ENCODE peak calls at places on chromosomes 5 and 9, in eight cellular contexts. S is upper lobe of right lung; R is tibial artery; Q is hepatocyte; K is naive thymus-derived CD4-positive, alpha-beta T cell; N is kidney; L is CD8-positive, alpha-beta memory T cell; U is SJSA1. P is an unnamed sample. For H3K9me3 and H3K36me3, the result is how much of the 10 kb centered on the place peaks cover.

GRCh38 chr5:39498247-39498952 is 73.6 kb upstream of the DAB2 start:
- DNase-seq in S (no peak), R (no peak), Q (peak), K (no peak), N (no peak), L (no peak), U (no peak), P (no peak)

GRCh38 chr9:12859704-12860251 is 85.0 kb downstream of the LURAP1L start:
- DNase-seq in S (no peak), R (no peak), Q (no peak), K (no peak), N (no peak), L (no peak), U (peak), P (no peak)

GRCh38 chr5:156432830-156433105 is 105.8 kb downstream of the SGCD start:
- DNase-seq in S (no peak), R (no peak), Q (no peak), K (no peak), N (no peak), L (no peak), U (no peak), P (no peak)

GRCh38 chr9:20022410-20022809 is 233.6 kb upstream of the SLC24A2 start:
- DNase-seq in S (no peak), R (no peak), Q (peak), K (no peak), N (no peak), L (no peak), U (peak), P (no peak)

GRCh38 chr5:68482199-68482598 is 266.6 kb downstream of the PIK3R1 start:
- DNase-seq in S (no peak), R (no peak), Q (no peak), K (no peak), N (no peak), L (no peak), U (no peak), P (no peak)

GRCh38 chr9:87212563-87213154 is 265.4 kb upstream of the GAS1 start:
- DNase-seq in S (no peak), R (no peak), Q (peak), K (no peak), N (no peak), L (no peak), U (no peak), P (no peak)

GRCh38 chr9:100602302-100602930 is 24.5 kb downstream of the CAVIN4 start:
- DNase-seq in S (no peak), R (no peak), Q (peak), K (no peak), N (no peak), L (no peak), U (no peak), P (no peak)

GRCh38 chr5:36739751-36740221 is 133.4 kb downstream of the SLC1A3 start:
- DNase-seq in S (peak), R (peak), Q (peak), K (peak), N (no peak), L (peak), U (peak), P (peak)

GRCh38 chr5:6754766-6755165 is 41.5 kb downstream of the TENT4A start:
- DNase-seq in S (peak), R (peak), Q (no peak), K (no peak), N (no peak), L (no peak), U (no peak), P (no peak)

GRCh38 chr9:23659346-23660006 is 166.6 kb downstream of the ELAVL2 start:
- DNase-seq in S (no peak), R (no peak), Q (no peak), K (no peak), N (no peak), L (no peak), U (no peak), P (no peak)

GRCh38 chr9:72978724-72979123 is 25.9 kb upstream of the ALDH1A1 start:
- DNase-seq in S (no peak), R (no peak), Q (no peak), K (no peak), N (no peak), L (no peak), U (no peak), P (no peak)

GRCh38 chr5:111126896-111127295 is 34.7 kb downstream of the WDR36 start:
- DNase-seq in S (no peak), R (no peak), Q (no peak), K (no peak), N (no peak), L (no peak), U (no peak), P (no peak)

GRCh38 chr5:176491056-176491646 is 43.0 kb downstream of the FAF2 start:
- DNase-seq in S (no peak), R (no peak), Q (no peak), K (no peak), N (no peak), L (no peak), U (no peak), P (no peak)

GRCh38 chr5:55407059-55407684 is 99.4 kb downstream of the MTREX start:
- DNase-seq in S (no peak), R (no peak), Q (peak), K (no peak), N (no peak), L (no peak), U (no peak), P (no peak)

GRCh38 chr5:148314187-148314586 is 2.0 kb downstream of the SPINK7 start:
- DNase-seq in S (no peak), R (no peak), Q (no peak), K (no peak), N (no peak), L (no peak), U (no peak), P (no peak)

GRCh38 chr9:136105398-136106135 is 10.5 kb upstream of the NACC2 start:
- DNase-seq in S (no peak), R (peak), Q (no peak), K (no peak), N (peak), L (no peak), U (no peak), P (no peak)

GRCh38 chr5:43416988-43417394 is 4.8 kb upstream of the CCL28 start:
- DNase-seq in S (no peak), R (no peak), Q (no peak), K (no peak), N (no peak), L (no peak), U (no peak), P (no peak)

GRCh38 chr5:132407970-132408369 is 38.5 kb downstream of the SLC22A5 start:
- DNase-seq in S (no peak), R (no peak), Q (no peak), K (no peak), N (no peak), L (no peak), U (no peak), P (no peak)

GRCh38 chr9:27572566-27572917 is 739 bp downstream of the C9orf72 start:
- DNase-seq in S (no peak), R (no peak), Q (no peak), K (peak), N (no peak), L (peak), U (no peak), P (no peak)

GRCh38 chr5:81517462-81517861 is 123.5 kb upstream of the ACOT12 start:
- DNase-seq in S (no peak), R (no peak), Q (no peak), K (no peak), N (no peak), L (no peak), U (no peak), P (no peak)

GRCh38 chr9:119441338-119441737 is 72.1 kb upstream of the BRINP1 start:
- DNase-seq in S (no peak), R (no peak), Q (no peak), K (no peak), N (no peak), L (no peak), U (no peak), P (no peak)

GRCh38 chr9:133813749-133814585 is 75.8 kb upstream of the SARDH start:
- DNase-seq in S (peak), R (no peak), Q (peak), K (no peak), N (no peak), L (no peak), U (no peak), P (no peak)

GRCh38 chr9:115117999-115118470 is at the start of gene TNC:
- DNase-seq in S (peak), R (peak), Q (peak), K (no peak), N (peak), L (no peak), U (peak), P (peak)

GRCh38 chr9:109600142-109600541 is 102.0 kb upstream of the PTPN3 start:
- DNase-seq in S (no peak), R (no peak), Q (peak), K (no peak), N (no peak), L (no peak), U (peak), P (no peak)

GRCh38 chr9:121399883-121400607 is 30.0 kb upstream of the STOM start:
- DNase-seq in S (no peak), R (no peak), Q (peak), K (peak), N (no peak), L (no peak), U (no peak), P (no peak)

GRCh38 chr5:141825241-141825671 is 53.0 kb downstream of the PCDH1 start:
- DNase-seq in S (no peak), R (no peak), Q (no peak), K (no peak), N (no peak), L (no peak), U (no peak), P (no peak)

GRCh38 chr5:93967923-93968322 is 226.5 kb upstream of the POU5F2 start:
- DNase-seq in S (no peak), R (no peak), Q (no peak), K (no peak), N (no peak), L (no peak), U (no peak), P (no peak)

GRCh38 chr9:137326436-137327060 is 24.5 kb upstream of the NRARP start:
- DNase-seq in S (no peak), R (peak), Q (no peak), K (no peak), N (no peak), L (no peak), U (no peak), P (no peak)

GRCh38 chr5:132883261-132883834 is 9.9 kb downstream of the LEAP2 start:
- DNase-seq in S (no peak), R (no peak), Q (peak), K (peak), N (no peak), L (no peak), U (peak), P (no peak)

GRCh38 chr5:17989567-17989966 is 355.3 kb downstream of the TAF11L14 start:
- DNase-seq in S (no peak), R (no peak), Q (no peak), K (no peak), N (no peak), L (no peak), U (no peak), P (no peak)

GRCh38 chr5:159559337-159559736 is 229.1 kb upstream of the IL12B start:
- DNase-seq in S (no peak), R (no peak), Q (no peak), K (no peak), N (no peak), L (no peak), U (no peak), P (no peak)

GRCh38 chr9:116337015-116337414 is 183.4 kb downstream of the PAPPA start:
- DNase-seq in S (no peak), R (no peak), Q (peak), K (no peak), N (no peak), L (no peak), U (peak), P (no peak)

GRCh38 chr5:42811591-42812392 is at the start of gene SELENOP:
- DNase-seq in S (no peak), R (peak), Q (peak), K (no peak), N (peak), L (no peak), U (no peak), P (no peak)

GRCh38 chr5:1930501-1930879 is 47.8 kb upstream of the IRX4 start:
- DNase-seq in S (peak), R (peak), Q (no peak), K (no peak), N (peak), L (no peak), U (peak), P (no peak)

GRCh38 chr5:131423056-131423455 is 159.2 kb downstream of the CDC42SE2 start:
- DNase-seq in S (no peak), R (no peak), Q (peak), K (no peak), N (no peak), L (no peak), U (no peak), P (no peak)

GRCh38 chr5:158843305-158843704 is 256.4 kb downstream of the EBF1 start:
- DNase-seq in S (no peak), R (no peak), Q (no peak), K (no peak), N (no peak), L (no peak), U (no peak), P (no peak)

GRCh38 chr9:86186696-86187095 is 72.8 kb downstream of the C9orf153 start:
- DNase-seq in S (no peak), R (no peak), Q (no peak), K (no peak), N (no peak), L (no peak), U (no peak), P (no peak)

GRCh38 chr9:114238919-114239879 is 83.7 kb upstream of the ORM1 start:
- DNase-seq in S (no peak), R (no peak), Q (peak), K (no peak), N (peak), L (no peak), U (no peak), P (no peak)

GRCh38 chr5:3214838-3215374 is 380.7 kb upstream of the IRX1 start:
- DNase-seq in S (no peak), R (no peak), Q (no peak), K (no peak), N (peak), L (no peak), U (peak), P (no peak)
- H3K9me3 ChIP-seq in S (under half), R (under half), Q (under half), K (under half), N (under half), L (under half), U (under half), P (under half)

GRCh38 chr5:62486672-62487071 is 74.1 kb downstream of the IPO11 start:
- DNase-seq in S (no peak), R (no peak), Q (no peak), K (no peak), N (no peak), L (no peak), U (no peak), P (no peak)

GRCh38 chr5:62489471-62489870 is 76.9 kb downstream of the IPO11 start:
- DNase-seq in S (no peak), R (no peak), Q (no peak), K (no peak), N (no peak), L (no peak), U (no peak), P (no peak)

GRCh38 chr5:62488531-62488930 is 76.0 kb downstream of the IPO11 start:
- DNase-seq in S (no peak), R (no peak), Q (no peak), K (no peak), N (no peak), L (no peak), U (no peak), P (no peak)
- H3K36me3 ChIP-seq in S (under half), R (under half), Q (under half), K (under half), N (under half), L (under half), U (under half), P (under half)

GRCh38 chr9:105073147-105073546 is 145.2 kb upstream of the ABCA1 start:
- DNase-seq in S (no peak), R (no peak), Q (no peak), K (no peak), N (no peak), L (no peak), U (no peak), P (no peak)
- H3K27ac ChIP-seq in S (no peak), R (no peak), Q (no peak), K (no peak), N (no peak), L (no peak), U (no peak), P (no peak)

GRCh38 chr5:162638849-162639248 is 571.3 kb downstream of the GABRG2 start:
- DNase-seq in S (no peak), R (no peak), Q (no peak), K (no peak), N (no peak), L (no peak), U (no peak), P (no peak)

GRCh38 chr5:162641142-162641813 is 573.7 kb downstream of the GABRG2 start:
- DNase-seq in S (no peak), R (no peak), Q (no peak), K (no peak), N (no peak), L (no peak), U (no peak), P (no peak)

GRCh38 chr5:162637501-162637900 is 569.9 kb downstream of the GABRG2 start:
- DNase-seq in S (no peak), R (no peak), Q (no peak), K (no peak), N (no peak), L (no peak), U (no peak), P (no peak)
- H3K9me3 ChIP-seq in S (under half), R (under half), Q (under half), K (under half), N (under half), L (under half), U (under half), P (under half)

GRCh38 chr9:335373-335772 is 120.7 kb downstream of the DOCK8 start:
- DNase-seq in S (no peak), R (no peak), Q (no peak), K (no peak), N (no peak), L (no peak), U (no peak), P (no peak)
- H3K36me3 ChIP-seq in S (half or more), R (under half), Q (under half), K (half or more), N (under half), L (half or more), U (under half), P (half or more)

DNA sequence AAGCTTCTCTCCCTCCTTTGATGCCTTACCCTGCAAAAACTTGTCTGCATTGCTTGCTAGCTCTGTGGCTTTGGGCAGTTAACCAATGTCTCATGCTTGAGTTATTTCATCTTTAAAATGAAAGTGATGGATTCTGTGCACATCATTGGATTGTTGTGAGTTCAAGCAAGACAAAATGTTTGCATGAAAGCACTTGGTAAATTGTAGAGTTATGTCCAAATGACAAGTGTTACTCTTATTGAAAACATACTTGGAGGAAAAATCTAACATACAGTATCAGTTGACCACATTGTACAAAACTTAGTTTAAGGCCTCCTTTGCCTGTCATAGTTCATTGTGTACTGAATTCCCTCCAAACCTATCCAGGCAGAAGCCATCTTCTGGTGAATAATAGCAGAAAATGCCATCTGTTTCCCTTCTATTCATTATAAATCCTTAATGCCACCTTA is 30.0 kb downstream of the TGFBR1 start:
- DNase-seq in S (no peak), R (no peak), Q (no peak), K (peak), N (no peak), L (no peak), U (no peak), P (no peak)
- H3K27ac ChIP-seq in S (no peak), R (no peak), Q (no peak), K (peak), N (no peak), L (no peak), U (no peak), P (no peak)

DNA sequence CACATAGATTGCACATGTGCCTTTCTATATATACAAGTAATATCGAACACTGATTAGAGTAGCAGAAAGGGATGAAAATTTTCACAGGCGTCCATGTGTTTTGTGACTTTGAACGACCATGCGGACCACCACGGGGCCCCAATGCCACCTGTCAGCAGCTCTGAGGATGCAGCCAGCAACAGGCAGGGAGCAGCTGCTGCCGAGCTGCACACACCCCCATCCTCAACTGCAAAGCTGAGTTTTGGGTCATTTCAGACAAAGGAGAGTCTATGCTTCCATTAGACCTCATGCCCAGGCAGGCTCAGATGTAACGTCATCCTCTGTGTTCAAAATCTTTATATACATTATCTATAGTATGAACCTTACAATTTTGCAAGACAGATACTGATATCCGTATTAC is 503.8 kb downstream of the IRX1 start:
- DNase-seq in S (no peak), R (no peak), Q (no peak), K (no peak), N (no peak), L (no peak), U (no peak), P (no peak)
- H3K9me3 ChIP-seq in S (under half), R (under half), Q (under half), K (under half), N (under half), L (under half), U (under half), P (under half)

P was measured in lower lobe of right lung.